ENCODE peak calls at places on chromosome 20, in six cellular contexts. D is activated T-helper 2 cell treated with anti-CD3 and anti-CD28 coated beads, Interferon-gamma antibody, Interleukin-2, Interleukin-4, amounts not matched to agents 10 μg/mL and 5 μg/mL and 100 μg/mL, durations not matched to agents 14 hours and 24 hours and 36 hours; A is T-cell; K is cardiac fibroblast; F is fibroblast of the aortic adventitia; E is glutamatergic neuron. M is an unnamed sample.

GRCh38 chr20:3744037-3744436 is 11.6 kb downstream of the HSPA12B start:
- DNase-seq in D (no peak), A (no peak), K (no peak), F (no peak), E (no peak), M (no peak)

GRCh38 chr20:60258255-60258863 is 300.1 kb downstream of the CDH26 start:
- DNase-seq in D (no peak), A (no peak), K (no peak), F (no peak), E (no peak), M (no peak)

GRCh38 chr20:63056236-63057132 is 49.7 kb upstream of the BHLHE23 start:
- DNase-seq in D (peak), A (peak), K (peak), F (no peak), E (peak), M (peak)

GRCh38 chr20:25484911-25485511 is 77.5 kb downstream of the GINS1 start:
- DNase-seq in D (no peak), A (no peak), K (peak), F (peak), E (no peak), M (no peak)

GRCh38 chr20:651713-652610 is 1.0 kb downstream of the SRXN1 start:
- DNase-seq in D (no peak), A (no peak), K (no peak), F (no peak), E (no peak), M (no peak)

GRCh38 chr20:37350655-37351574 is 5.0 kb downstream of the SRC start:
- DNase-seq in D (no peak), A (no peak), K (peak), F (no peak), E (no peak), M (no peak)

GRCh38 chr20:32467506-32468312 is 109.6 kb downstream of the ASXL1 start:
- DNase-seq in D (no peak), A (no peak), K (no peak), F (no peak), E (no peak), M (no peak)

GRCh38 chr20:62772994-62773858 is 23.0 kb upstream of the MRGBP start:
- DNase-seq in D (no peak), A (no peak), K (no peak), F (peak), E (no peak), M (no peak)

GRCh38 chr20:63823691-63824311 is 7.3 kb downstream of the ZBTB46 start:
- DNase-seq in D (no peak), A (no peak), K (no peak), F (no peak), E (no peak), M (no peak)

GRCh38 chr20:14890713-14891112 is 553.3 kb upstream of the FLRT3 start:
- DNase-seq in D (no peak), A (no peak), K (no peak), F (no peak), E (no peak), M (no peak)

GRCh38 chr20:48983423-48984400 is 62.2 kb downstream of the ARFGEF2 start:
- DNase-seq in D (no peak), A (no peak), K (peak), F (peak), E (no peak), M (no peak)

GRCh38 chr20:9761476-9761875 is 77.4 kb downstream of the PAK5 start:
- DNase-seq in D (no peak), A (no peak), K (no peak), F (no peak), E (no peak), M (no peak)

GRCh38 chr20:64145458-64146300 is 18.6 kb upstream of the MYT1 start:
- DNase-seq in D (no peak), A (no peak), K (no peak), F (no peak), E (peak), M (no peak)

GRCh38 chr20:25233016-25233772 is 14.7 kb upstream of the PYGB start:
- DNase-seq in D (no peak), A (no peak), K (peak), F (peak), E (no peak), M (no peak)

GRCh38 chr20:9978395-9979004 is 56.3 kb upstream of the ANKEF1 start:
- DNase-seq in D (peak), A (peak), K (peak), F (peak), E (no peak), M (peak)

GRCh38 chr20:30376767-30377658 is 880.5 kb upstream of the DEFB115 start:
- DNase-seq in D (peak), A (peak), K (peak), F (peak), E (peak), M (peak)

GRCh38 chr20:38353298-38353697 is 7.0 kb downstream of the LBP start:
- DNase-seq in D (no peak), A (no peak), K (no peak), F (no peak), E (no peak), M (no peak)

GRCh38 chr20:3041818-3042504 is 1.5 kb upstream of the GNRH2 start:
- DNase-seq in D (no peak), A (no peak), K (no peak), F (peak), E (no peak), M (no peak)

GRCh38 chr20:49037962-49038387 is 8.1 kb upstream of the CSE1L start:
- DNase-seq in D (peak), A (no peak), K (peak), F (peak), E (no peak), M (peak)

GRCh38 chr20:31664696-31665354 is 27.1 kb downstream of the COX4I2 start:
- DNase-seq in D (no peak), A (no peak), K (no peak), F (no peak), E (no peak), M (no peak)

GRCh38 chr20:49460916-49461315 is 21.6 kb downstream of the KCNB1 start:
- DNase-seq in D (no peak), A (no peak), K (no peak), F (peak), E (no peak), M (no peak)

GRCh38 chr20:7136886-7137285 is 369.4 kb downstream of the BMP2 start:
- DNase-seq in D (no peak), A (no peak), K (no peak), F (no peak), E (no peak), M (no peak)

GRCh38 chr20:37193821-37194220 is 14.5 kb upstream of the MROH8 start:
- DNase-seq in D (no peak), A (no peak), K (no peak), F (no peak), E (no peak), M (no peak)

GRCh38 chr20:31849306-31849930 is 4.0 kb upstream of the FOXS1 start:
- DNase-seq in D (no peak), A (no peak), K (no peak), F (no peak), E (no peak), M (no peak)

GRCh38 chr20:44153636-44154043 is 33.3 kb downstream of the JPH2 start:
- DNase-seq in D (no peak), A (peak), K (peak), F (peak), E (no peak), M (no peak)

GRCh38 chr20:64244281-64244805 is 11.2 kb upstream of the PCMTD2 start:
- DNase-seq in D (no peak), A (no peak), K (no peak), F (no peak), E (no peak), M (no peak)

GRCh38 chr20:34907616-34908469 is 31.4 kb downstream of the ACSS2 start:
- DNase-seq in D (no peak), A (no peak), K (peak), F (peak), E (no peak), M (no peak)

GRCh38 chr20:25276533-25277050 is 28.7 kb downstream of the PYGB start:
- DNase-seq in D (no peak), A (no peak), K (no peak), F (no peak), E (peak), M (no peak)

GRCh38 chr20:43752561-43753301 is 25.9 kb upstream of the GTSF1L start:
- DNase-seq in D (peak), A (no peak), K (peak), F (peak), E (no peak), M (peak)

GRCh38 chr20:22455259-22455658 is 129.1 kb downstream of the FOXA2 start:
- DNase-seq in D (no peak), A (no peak), K (no peak), F (no peak), E (no peak), M (no peak)

GRCh38 chr20:36050436-36051317 is 82.3 kb downstream of the CNBD2 start:
- DNase-seq in D (peak), A (peak), K (peak), F (peak), E (peak), M (peak)

GRCh38 chr20:925516-925915 is 9.4 kb upstream of the ANGPT4 start:
- DNase-seq in D (no peak), A (no peak), K (no peak), F (no peak), E (no peak), M (no peak)